ENCODE peak calls at places on chromosomes 5 and 9, in four cellular contexts. L is OCI-LY7, D is H9, O is osteocyte. U is an unnamed sample.

GRCh38 chr9:127892831-127893230 is 6.6 kb downstream of the ST6GALNAC6 start:
- DNase-seq in L (no peak), D (no peak), O (no peak), U (no peak)

GRCh38 chr5:174462128-174462527 is 262.3 kb upstream of the MSX2 start:
- DNase-seq in L (no peak), D (no peak), O (no peak), U (no peak)

GRCh38 chr5:81825237-81825636 is 74.3 kb upstream of the SSBP2 start:
- DNase-seq in L (no peak), D (no peak), O (no peak), U (no peak)

GRCh38 chr5:131104169-131104775 is 60.8 kb downstream of the HINT1 start:
- DNase-seq in L (no peak), D (no peak), O (no peak), U (no peak)

GRCh38 chr5:142145106-142145900 is 36.7 kb downstream of the NDFIP1 start:
- DNase-seq in L (peak; percentile 73), D (peak; percentile 58), O (no peak), U (peak; percentile 49)

GRCh38 chr5:36407396-36407795 is 105.7 kb upstream of the RANBP3L start:
- DNase-seq in L (no peak), D (no peak), O (no peak), U (no peak)

GRCh38 chr5:35513612-35514011 is 104.1 kb upstream of the SPEF2 start:
- DNase-seq in L (no peak), D (no peak), O (no peak), U (no peak)

GRCh38 chr9:83639266-83639665 is 16.3 kb downstream of the IDNK start:
- DNase-seq in L (no peak), D (no peak), O (no peak), U (no peak)

GRCh38 chr5:180532268-180532667 is 38.1 kb downstream of the CNOT6 start:
- DNase-seq in L (no peak), D (no peak), O (no peak), U (no peak)

GRCh38 chr9:133638076-133638475 is 1.9 kb downstream of the DBH start:
- DNase-seq in L (no peak), D (no peak), O (no peak), U (no peak)

GRCh38 chr9:107043886-107044285 is 180.9 kb downstream of the ZNF462 start:
- DNase-seq in L (no peak), D (no peak), O (no peak), U (no peak)
- TF ChIP-seq CTCF in L (peak; percentile 49), D (no peak), O (peak; percentile 15), U (no peak)

GRCh38 chr5:109374625-109375024 is 35.1 kb downstream of the PJA2 start:
- DNase-seq in L (no peak), D (no peak), O (no peak), U (no peak)
- TF ChIP-seq CTCF in L (peak; percentile 28), D (no peak), O (peak; percentile 27), U (no peak)

DNA sequence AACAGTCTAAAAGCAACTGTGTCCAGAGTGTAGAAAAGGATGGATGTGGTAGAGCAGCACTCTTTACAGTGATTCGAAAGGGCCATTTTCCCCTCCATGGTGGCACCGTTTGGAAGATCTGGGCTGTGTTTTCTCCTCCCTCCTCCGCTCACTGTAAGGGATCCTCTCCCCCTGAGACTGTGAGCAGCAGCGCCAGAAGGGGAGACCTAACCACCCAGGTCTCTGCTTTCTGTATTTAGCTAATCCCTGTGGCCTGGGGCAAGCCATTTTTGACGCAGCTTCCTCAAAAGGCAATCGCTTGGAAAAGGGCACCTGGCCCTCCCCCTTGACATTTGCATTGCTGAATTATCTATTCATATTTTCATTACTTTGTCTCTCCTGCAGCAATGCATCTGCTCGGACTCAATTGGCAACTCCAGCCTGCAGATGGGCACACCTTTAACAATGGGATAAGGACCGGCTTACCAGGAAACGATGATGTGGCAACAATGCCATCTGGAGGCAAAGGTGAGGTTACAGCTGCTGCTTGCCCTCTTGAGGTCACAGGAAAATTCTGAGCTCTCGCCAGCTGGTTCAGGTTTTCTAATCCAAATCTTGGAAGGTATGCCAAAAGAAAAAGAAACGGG is 244.3 kb upstream of the WWC1 start:
- DNase-seq in L (peak; percentile 16), D (peak; percentile 84), O (no peak), U (peak; percentile 27)
- TF ChIP-seq CTCF in L (peak; percentile 64), D (peak; percentile 85), O (peak; percentile 65), U (peak; percentile 41)

GRCh38 chr9:69579749-69580581 is 92.2 kb downstream of the APBA1 start:
- DNase-seq in L (no peak), D (no peak), O (no peak), U (no peak)

GRCh38 chr9:69579032-69579748 is 93.0 kb downstream of the APBA1 start:
- DNase-seq in L (no peak), D (no peak), O (no peak), U (no peak)

GRCh38 chr9:69582544-69583297 is 89.5 kb downstream of the APBA1 start:
- DNase-seq in L (no peak), D (peak; percentile 35), O (no peak), U (no peak)

GRCh38 chr9:69582018-69582417 is 90.2 kb downstream of the APBA1 start:
- DNase-seq in L (no peak), D (no peak), O (no peak), U (no peak)

DNA sequence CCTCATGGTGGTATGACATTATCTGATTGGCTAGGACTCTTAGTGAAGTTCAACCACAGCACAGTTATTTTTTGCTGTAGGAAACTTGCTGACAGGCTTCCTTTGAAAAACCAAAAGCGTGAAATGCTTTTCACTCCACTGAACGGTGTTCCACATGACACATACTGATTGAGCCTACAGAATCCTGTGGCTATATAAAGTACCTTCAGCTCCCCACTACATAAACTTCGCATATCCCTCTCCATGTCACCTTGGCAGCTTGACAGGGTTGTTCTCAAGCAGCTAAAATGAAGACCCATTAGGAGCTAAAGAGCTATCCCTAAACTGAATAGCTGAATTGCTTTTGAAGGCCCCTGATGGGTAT is 91.6 kb downstream of the APBA1 start:
- DNase-seq in L (no peak), D (no peak), O (no peak), U (no peak)
- TF ChIP-seq CTCF in L (no peak), D (no peak), O (no peak), U (no peak)

GRCh38 chr9:37301369-37302172 is 120.9 kb upstream of the GRHPR start:
- DNase-seq in L (peak; percentile 73), D (no peak), O (no peak), U (no peak)
- TF ChIP-seq CTCF in L (peak; percentile 62), D (no peak), O (no peak), U (no peak)

GRCh38 chr5:143249851-143250250 is 153.6 kb downstream of the NR3C1 start:
- DNase-seq in L (no peak), D (no peak), O (no peak), U (no peak)

GRCh38 chr5:143247134-143247815 is 156.2 kb downstream of the NR3C1 start:
- DNase-seq in L (no peak), D (no peak), O (no peak), U (no peak)

GRCh38 chr5:143245929-143246561 is 157.4 kb downstream of the NR3C1 start:
- DNase-seq in L (no peak), D (no peak), O (no peak), U (no peak)

GRCh38 chr5:143248822-143249579 is 154.5 kb downstream of the NR3C1 start:
- DNase-seq in L (no peak), D (no peak), O (no peak), U (no peak)

DNA sequence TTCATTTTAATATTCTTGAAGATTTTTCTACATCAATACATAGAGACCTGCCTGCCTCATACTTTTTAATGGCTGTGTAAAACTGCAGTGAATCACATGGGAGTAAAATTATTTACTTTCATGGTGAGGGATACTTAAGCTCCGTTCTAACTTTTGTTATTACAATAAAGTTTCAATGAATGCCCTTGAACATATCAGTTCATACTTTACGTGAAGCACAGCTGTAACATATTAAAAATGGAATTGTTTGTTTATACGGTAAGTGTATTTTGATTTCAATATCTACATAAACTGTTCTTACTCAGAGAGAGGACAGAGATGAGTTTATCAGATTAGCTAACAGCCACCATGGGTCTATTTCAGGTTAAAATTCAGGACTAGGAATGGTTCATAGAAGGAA is 155.1 kb downstream of the NR3C1 start:
- DNase-seq in L (no peak), D (no peak), O (no peak), U (no peak)
- TF ChIP-seq CTCF in L (no peak), D (no peak), O (no peak), U (no peak)

GRCh38 chr9:137306546-137307254 is 4.6 kb upstream of the NRARP start:
- DNase-seq in L (no peak), D (peak; percentile 33), O (no peak), U (no peak)

GRCh38 chr9:137303893-137304382 is 1.9 kb upstream of the NRARP start:
- DNase-seq in L (no peak), D (peak; percentile 31), O (no peak), U (no peak)

GRCh38 chr9:137305788-137306545 is 3.9 kb upstream of the NRARP start:
- DNase-seq in L (no peak), D (peak; percentile 38), O (no peak), U (no peak)

GRCh38 chr9:137304383-137305059 is 2.5 kb upstream of the NRARP start:
- DNase-seq in L (no peak), D (peak; percentile 30), O (no peak), U (no peak)

DNA sequence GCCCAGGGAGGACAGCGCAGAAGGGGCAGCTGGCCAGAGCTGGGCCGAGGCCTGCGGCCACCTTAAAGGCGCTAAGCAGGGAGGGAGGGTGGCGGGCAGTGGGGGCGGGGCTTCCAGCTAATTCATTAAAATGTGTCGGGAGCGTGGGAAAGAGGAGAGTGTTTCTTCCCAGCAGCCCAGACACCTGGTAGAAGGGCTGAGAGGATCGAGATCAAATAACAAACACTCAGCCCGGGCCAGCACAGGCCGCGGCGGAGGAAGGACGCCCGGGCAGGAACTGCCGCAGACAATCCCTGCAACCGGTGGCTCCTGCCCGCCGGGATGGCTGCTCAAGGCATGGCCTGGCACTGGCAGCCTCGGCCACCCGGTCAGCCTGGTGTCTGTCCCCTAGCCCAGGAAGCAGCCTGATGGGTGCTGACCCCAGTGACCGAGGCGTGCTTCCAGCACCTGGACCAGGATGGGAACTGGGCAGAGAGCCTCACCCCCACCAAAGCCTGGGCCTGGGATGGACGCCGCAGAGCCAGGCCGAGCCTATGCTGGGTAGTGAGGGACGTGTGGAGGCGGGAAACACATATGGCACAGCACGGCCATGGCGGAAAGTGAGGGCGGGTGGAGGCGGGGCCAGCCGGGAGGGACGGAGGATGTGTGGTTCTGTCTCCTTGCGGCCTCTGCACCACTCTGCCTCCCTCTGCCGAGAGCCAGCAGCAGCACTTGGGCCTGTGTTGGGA is 3.2 kb upstream of the NRARP start:
- DNase-seq in L (peak; percentile 51), D (peak; percentile 83), O (no peak), U (peak; percentile 75)
- TF ChIP-seq CTCF in L (peak; percentile 19), D (no peak), O (no peak), U (no peak)

DNA sequence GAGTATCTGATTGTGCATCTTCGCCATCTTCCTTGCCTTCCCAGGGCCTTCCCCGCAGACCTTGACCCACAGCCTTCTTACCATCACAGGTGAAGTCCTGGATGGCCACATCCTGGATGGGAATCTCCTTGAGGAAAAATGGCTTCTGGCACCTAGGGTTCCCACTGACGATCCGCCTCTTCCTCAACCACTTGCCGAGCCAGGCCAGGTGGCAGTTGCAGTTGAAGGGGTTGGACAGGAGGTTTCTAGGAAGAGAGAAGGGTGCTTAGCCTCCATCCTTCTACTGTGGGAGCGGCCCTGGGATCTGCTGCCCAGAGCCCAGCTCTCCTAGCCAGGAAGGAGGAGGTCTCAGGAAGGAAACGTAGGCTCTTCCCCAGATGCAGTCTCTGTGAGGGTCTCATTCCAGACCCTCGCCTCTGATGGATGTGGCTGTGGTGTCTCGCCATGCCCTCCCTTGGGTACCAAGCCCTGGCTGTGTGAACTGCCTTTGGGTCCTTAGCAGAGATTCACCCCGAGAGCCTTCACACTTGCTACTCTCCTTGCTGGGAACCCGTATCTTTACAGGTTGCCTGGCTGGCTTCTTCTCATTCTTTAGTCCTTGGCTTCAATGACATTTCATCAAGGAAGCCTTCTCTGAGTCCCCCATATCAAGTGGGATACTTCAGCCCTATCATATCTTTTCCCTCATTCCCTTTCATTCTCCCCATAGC is 170.4 kb upstream of the PANK3 start:
- DNase-seq in L (no peak), D (no peak), O (no peak), U (no peak)
- TF ChIP-seq CTCF in L (no peak), D (no peak), O (no peak), U (no peak)